ENCODE peak calls at places on chromosomes 13 and 19, in nine cellular contexts. One of them, this sample, is unnamed.

GRCh38 chr13:112638157-112638750 is 50.3 kb upstream of the TUBGCP3 start:
- DNase-seq in activated T-helper 2 cell treated with anti-CD3 and anti-CD28 coated beads, Interferon-gamma antibody, Interleukin-2, Interleukin-4, amounts not matched to agents 10 μg/mL and 5 μg/mL and 100 μg/mL, durations not matched to agents 14 hours and 24 hours and 36 hours: no peak
- DNase-seq in mammary epithelial cell: no peak
- DNase-seq in cardiac fibroblast: no peak
- DNase-seq in Peyer's patch: no peak
- DNase-seq in activated T-cell treated with anti-CD3 and anti-CD28 coated beads for 24 hours: no peak
- DNase-seq in psoas muscle: no peak
- DNase-seq in ELR: no peak
- DNase-seq in stimulated activated CD8-positive, alpha-beta memory T cell treated with anti-CD3 and anti-CD28 coated beads, Interleukin-4, amount 100 ng/mL, for 4 hours: no peak
- DNase-seq in this sample: no peak

GRCh38 chr19:49896863-49897621 is at the start of gene IL4I1:
- DNase-seq in Peyer's patch: peak
- DNase-seq in activated T-helper 2 cell treated with anti-CD3 and anti-CD28 coated beads, Interferon-gamma antibody, Interleukin-2, Interleukin-4, amounts not matched to agents 10 μg/mL and 5 μg/mL and 100 μg/mL, durations not matched to agents 14 hours and 24 hours and 36 hours: peak
- DNase-seq in mammary epithelial cell: no peak
- DNase-seq in cardiac fibroblast: peak
- DNase-seq in ELR: peak
- DNase-seq in activated T-cell treated with anti-CD3 and anti-CD28 coated beads for 24 hours: peak
- DNase-seq in stimulated activated CD8-positive, alpha-beta memory T cell treated with anti-CD3 and anti-CD28 coated beads, Interleukin-4, amount 100 ng/mL, for 4 hours: peak
- DNase-seq in psoas muscle: no peak
- DNase-seq in this sample: peak

GRCh38 chr13:99630269-99630898 is 129.1 kb downstream of the TM9SF2 start:
- DNase-seq in Peyer's patch: no peak
- DNase-seq in stimulated activated CD8-positive, alpha-beta memory T cell treated with anti-CD3 and anti-CD28 coated beads, Interleukin-4, amount 100 ng/mL, for 4 hours: no peak
- DNase-seq in mammary epithelial cell: no peak
- DNase-seq in ELR: no peak
- DNase-seq in activated T-cell treated with anti-CD3 and anti-CD28 coated beads for 24 hours: no peak
- DNase-seq in psoas muscle: no peak
- DNase-seq in activated T-helper 2 cell treated with anti-CD3 and anti-CD28 coated beads, Interferon-gamma antibody, Interleukin-2, Interleukin-4, amounts not matched to agents 10 μg/mL and 5 μg/mL and 100 μg/mL, durations not matched to agents 14 hours and 24 hours and 36 hours: no peak
- DNase-seq in cardiac fibroblast: no peak
- DNase-seq in this sample: no peak

GRCh38 chr13:99303863-99304521 is 3.2 kb downstream of the GPR183 start:
- DNase-seq in mammary epithelial cell: no peak
- DNase-seq in stimulated activated CD8-positive, alpha-beta memory T cell treated with anti-CD3 and anti-CD28 coated beads, Interleukin-4, amount 100 ng/mL, for 4 hours: no peak
- DNase-seq in activated T-helper 2 cell treated with anti-CD3 and anti-CD28 coated beads, Interferon-gamma antibody, Interleukin-2, Interleukin-4, amounts not matched to agents 10 μg/mL and 5 μg/mL and 100 μg/mL, durations not matched to agents 14 hours and 24 hours and 36 hours: peak
- DNase-seq in Peyer's patch: peak
- DNase-seq in cardiac fibroblast: no peak
- DNase-seq in activated T-cell treated with anti-CD3 and anti-CD28 coated beads for 24 hours: peak
- DNase-seq in psoas muscle: no peak
- DNase-seq in ELR: no peak
- DNase-seq in this sample: no peak

GRCh38 chr13:99495478-99496321 is 5.6 kb upstream of the TM9SF2 start:
- DNase-seq in activated T-cell treated with anti-CD3 and anti-CD28 coated beads for 24 hours: no peak
- DNase-seq in Peyer's patch: no peak
- DNase-seq in stimulated activated CD8-positive, alpha-beta memory T cell treated with anti-CD3 and anti-CD28 coated beads, Interleukin-4, amount 100 ng/mL, for 4 hours: no peak
- DNase-seq in ELR: no peak
- DNase-seq in mammary epithelial cell: no peak
- DNase-seq in activated T-helper 2 cell treated with anti-CD3 and anti-CD28 coated beads, Interferon-gamma antibody, Interleukin-2, Interleukin-4, amounts not matched to agents 10 μg/mL and 5 μg/mL and 100 μg/mL, durations not matched to agents 14 hours and 24 hours and 36 hours: no peak
- DNase-seq in psoas muscle: no peak
- DNase-seq in cardiac fibroblast: no peak
- DNase-seq in this sample: no peak

GRCh38 chr13:29756506-29756905 is 93.9 kb downstream of the UBL3 start:
- DNase-seq in psoas muscle: no peak
- DNase-seq in Peyer's patch: no peak
- DNase-seq in stimulated activated CD8-positive, alpha-beta memory T cell treated with anti-CD3 and anti-CD28 coated beads, Interleukin-4, amount 100 ng/mL, for 4 hours: no peak
- DNase-seq in activated T-helper 2 cell treated with anti-CD3 and anti-CD28 coated beads, Interferon-gamma antibody, Interleukin-2, Interleukin-4, amounts not matched to agents 10 μg/mL and 5 μg/mL and 100 μg/mL, durations not matched to agents 14 hours and 24 hours and 36 hours: no peak
- DNase-seq in cardiac fibroblast: peak
- DNase-seq in ELR: no peak
- DNase-seq in mammary epithelial cell: no peak
- DNase-seq in activated T-cell treated with anti-CD3 and anti-CD28 coated beads for 24 hours: no peak
- DNase-seq in this sample: no peak

GRCh38 chr13:113664751-113665581 is 2.1 kb upstream of the GRK1 start:
- DNase-seq in stimulated activated CD8-positive, alpha-beta memory T cell treated with anti-CD3 and anti-CD28 coated beads, Interleukin-4, amount 100 ng/mL, for 4 hours: no peak
- DNase-seq in activated T-cell treated with anti-CD3 and anti-CD28 coated beads for 24 hours: no peak
- DNase-seq in mammary epithelial cell: no peak
- DNase-seq in psoas muscle: peak
- DNase-seq in Peyer's patch: peak
- DNase-seq in cardiac fibroblast: no peak
- DNase-seq in ELR: no peak
- DNase-seq in activated T-helper 2 cell treated with anti-CD3 and anti-CD28 coated beads, Interferon-gamma antibody, Interleukin-2, Interleukin-4, amounts not matched to agents 10 μg/mL and 5 μg/mL and 100 μg/mL, durations not matched to agents 14 hours and 24 hours and 36 hours: no peak
- DNase-seq in this sample: no peak

GRCh38 chr13:30241537-30241936 is 65.8 kb downstream of the KATNAL1 start:
- DNase-seq in activated T-helper 2 cell treated with anti-CD3 and anti-CD28 coated beads, Interferon-gamma antibody, Interleukin-2, Interleukin-4, amounts not matched to agents 10 μg/mL and 5 μg/mL and 100 μg/mL, durations not matched to agents 14 hours and 24 hours and 36 hours: no peak
- DNase-seq in psoas muscle: no peak
- DNase-seq in activated T-cell treated with anti-CD3 and anti-CD28 coated beads for 24 hours: no peak
- DNase-seq in cardiac fibroblast: peak
- DNase-seq in mammary epithelial cell: no peak
- DNase-seq in stimulated activated CD8-positive, alpha-beta memory T cell treated with anti-CD3 and anti-CD28 coated beads, Interleukin-4, amount 100 ng/mL, for 4 hours: no peak
- DNase-seq in ELR: no peak
- DNase-seq in Peyer's patch: no peak
- DNase-seq in this sample: no peak

This sample was measured in stimulated activated naive B cell treated with anti-CD40 and anti-IgM and Interleukin-4, amounts not matched to agents 10 μg/mL and 1 μg/mL and 100 μg/mL, for 72 hours.